ENCODE peak calls at places on chromosome 20, in ten cellular contexts. Z is A549, B is spleen, Y is fibroblast of pulmonary artery, M is HepG2, R is psoas muscle, D is SK-N-SH, X is right lobe of liver, I is uterus, S is choroid plexus epithelial cell. P is an unnamed sample.
A peak's percentile ranks its signal among the peaks of the same experiment; 100 is the strongest.

GRCh38 chr20:20864346-20865096 is 152.1 kb upstream of the RALGAPA2 start:
- DNase-seq in Z (peak; percentile 50), B (no peak), Y (no peak), M (peak; percentile 76), R (no peak), D (no peak), X (no peak), I (no peak), S (peak; percentile 6), P (no peak)

GRCh38 chr20:55649254-55649653 is 356.1 kb downstream of the CBLN4 start:
- DNase-seq in Z (no peak), B (no peak), Y (no peak), M (no peak), R (no peak), D (no peak), X (no peak), I (no peak), S (no peak), P (no peak)

GRCh38 chr20:53413188-53413631 is 180.4 kb downstream of the ZNF217 start:
- DNase-seq in Z (peak; percentile 59), B (peak; percentile 87), Y (no peak), M (peak; percentile 83), R (no peak), D (no peak), X (no peak), I (no peak), S (peak; percentile 31), P (peak; percentile 51)

GRCh38 chr20:661474-662288 is 8.7 kb upstream of the SRXN1 start:
- DNase-seq in Z (no peak), B (peak; percentile 77), Y (no peak), M (no peak), R (no peak), D (no peak), X (no peak), I (no peak), S (no peak), P (no peak)

GRCh38 chr20:10453241-10453640 is 18.1 kb downstream of the SLX4IP start:
- DNase-seq in Z (no peak), B (peak; percentile 84), Y (no peak), M (no peak), R (no peak), D (no peak), X (no peak), I (no peak), S (no peak), P (no peak)

GRCh38 chr20:2578430-2579192 is 42.2 kb downstream of the TMC2 start:
- DNase-seq in Z (no peak), B (no peak), Y (no peak), M (peak; percentile 18), R (no peak), D (no peak), X (no peak), I (no peak), S (peak; percentile 30), P (peak; percentile 48)

GRCh38 chr20:1430004-1430451 is 36.6 kb downstream of the NSFL1C start:
- DNase-seq in Z (no peak), B (no peak), Y (peak; percentile 92), M (no peak), R (no peak), D (no peak), X (no peak), I (no peak), S (peak; percentile 85), P (no peak)

GRCh38 chr20:14069796-14070195 is 74.5 kb downstream of the MACROD2 start:
- DNase-seq in Z (no peak), B (no peak), Y (no peak), M (no peak), R (no peak), D (no peak), X (no peak), I (no peak), S (no peak), P (no peak)

GRCh38 chr20:53922901-53923314 is 147.5 kb downstream of the BCAS1 start:
- DNase-seq in Z (no peak), B (no peak), Y (no peak), M (no peak), R (no peak), D (no peak), X (no peak), I (no peak), S (no peak), P (no peak)

GRCh38 chr20:35619196-35620095 is 3.8 kb downstream of the SPAG4 start:
- DNase-seq in Z (peak; percentile 89), B (peak; percentile 94), Y (peak; percentile 84), M (peak; percentile 94), R (peak; percentile 78), D (peak; percentile 90), X (peak; percentile 89), I (peak; percentile 84), S (peak; percentile 83), P (peak; percentile 93)

GRCh38 chr20:40564997-40565680 is 123.9 kb downstream of the MAFB start:
- DNase-seq in Z (peak; percentile 38), B (no peak), Y (peak; percentile 83), M (no peak), R (no peak), D (no peak), X (no peak), I (peak; percentile 20), S (peak; percentile 90), P (no peak)

GRCh38 chr20:61387204-61387958 is 135.3 kb downstream of the CDH4 start:
- DNase-seq in Z (peak; percentile 12), B (no peak), Y (peak; percentile 5), M (no peak), R (no peak), D (peak; percentile 87), X (no peak), I (no peak), S (peak; percentile 63), P (peak; percentile 66)
- H3K4me3 ChIP-seq in Z (no peak overlapping the region), B (no peak overlapping the region), Y (no peak overlapping the region), M (no peak overlapping the region), R (no peak overlapping the region), D (no peak overlapping the region), X (no peak overlapping the region), I (no peak overlapping the region), S (peak overlapping the region; percentile 29), P (no peak overlapping the region)

GRCh38 chr20:45346851-45347250 is 1.4 kb downstream of the SDC4 start:
- DNase-seq in Z (no peak), B (no peak), Y (no peak), M (no peak), R (no peak), D (no peak), X (no peak), I (no peak), S (no peak), P (no peak)
- H3K4me3 ChIP-seq in Z (peak overlapping the region; percentile 86), B (peak overlapping the region; percentile 62), Y (peak overlapping the region; percentile 82), M (peak overlapping the region; percentile 87), R (peak overlapping the region; percentile 79), D (peak overlapping the region; percentile 72), X (peak overlapping the region; percentile 78), I (peak overlapping the region; percentile 78), S (peak overlapping the region; percentile 85), P (peak overlapping the region; percentile 57)

GRCh38 chr20:48728042-48728837 is 99.6 kb downstream of the PREX1 start:
- DNase-seq in Z (no peak), B (no peak), Y (no peak), M (no peak), R (no peak), D (no peak), X (no peak), I (no peak), S (no peak), P (no peak)
- H3K4me3 ChIP-seq in Z (no peak overlapping the region), B (no peak overlapping the region), Y (no peak overlapping the region), M (no peak overlapping the region), R (no peak overlapping the region), D (no peak overlapping the region), X (no peak overlapping the region), I (no peak overlapping the region), S (no peak overlapping the region), P (no peak overlapping the region)

DNA sequence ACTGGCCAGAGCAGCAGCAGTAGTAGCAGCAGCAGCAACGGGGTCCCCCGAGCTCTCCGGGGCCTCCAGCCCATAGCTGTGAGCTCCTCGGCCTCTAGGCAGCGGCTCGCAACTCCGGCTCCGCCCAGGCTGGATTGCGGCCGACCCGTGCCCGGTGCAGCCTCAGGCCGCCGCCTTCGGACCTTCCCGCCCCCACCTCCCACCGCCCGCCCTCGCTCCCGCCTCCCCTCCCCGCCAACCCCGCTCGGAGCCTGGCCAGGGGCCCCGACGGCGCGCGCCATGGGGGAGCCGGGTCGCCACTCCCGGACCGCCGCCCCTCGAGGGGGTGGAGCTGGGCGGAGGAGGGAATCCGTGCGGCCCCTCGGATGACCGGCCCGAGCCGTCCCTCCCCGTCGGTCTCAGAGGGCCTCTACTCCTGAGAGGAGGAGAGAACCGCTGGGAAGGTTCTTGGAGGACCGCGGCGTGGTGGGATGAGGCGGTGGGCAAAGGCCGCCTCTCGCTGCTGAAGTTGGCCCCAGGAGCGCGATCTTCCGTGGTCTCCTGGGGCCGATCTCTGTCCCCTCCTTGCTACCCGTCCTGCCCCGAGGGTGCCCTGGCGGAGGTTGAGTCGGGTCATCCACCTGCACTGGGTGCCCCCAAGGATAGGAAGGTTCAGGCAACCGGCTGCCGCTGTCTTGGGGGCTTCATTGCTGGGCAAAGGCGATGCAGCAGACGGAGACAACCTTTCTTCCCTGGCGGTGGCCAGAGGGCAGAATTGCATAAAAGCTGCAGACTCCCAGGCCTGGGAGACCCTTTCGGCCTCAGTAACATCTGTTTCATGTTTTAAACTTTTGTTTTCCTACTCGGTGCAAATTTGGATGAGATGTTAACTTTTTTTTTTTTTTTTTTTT is at the start of gene ADAM33:
- DNase-seq in Z (no peak), B (no peak), Y (no peak), M (no peak), R (peak; percentile 75), D (peak; percentile 63), X (no peak), I (peak; percentile 84), S (peak; percentile 22), P (peak; percentile 72)
- H3K4me3 ChIP-seq in Z (no peak within 1 kb of the TSS), B (peak within 1 kb of the TSS; percentile 44), Y (peak within 1 kb of the TSS; percentile 51), M (peak within 1 kb of the TSS; percentile 27), R (peak within 1 kb of the TSS; percentile 60), D (peak within 1 kb of the TSS; percentile 33), X (peak within 1 kb of the TSS; percentile 16), I (peak within 1 kb of the TSS; percentile 65), S (peak within 1 kb of the TSS; percentile 65), P (peak within 1 kb of the TSS; percentile 40)

P was measured in right cardiac atrium.